ENCODE peak calls at places on chromosomes 6 and 20, in ten cellular contexts. S, A, R, X, K, I, Q, D, G and F are unnamed samples.

GRCh38 chr6:62371395-62371794 is 85.4 kb upstream of the KHDRBS2 start:
- DNase-seq in K (no peak), Q (no peak), I (no peak), S (no peak), A (no peak), R (no peak), X (no peak), G (no peak), D (no peak), F (no peak)

GRCh38 chr20:8375898-8376297 is 243.8 kb downstream of the PLCB1 start:
- DNase-seq in Q (no peak), R (no peak), D (no peak), G (no peak), S (no peak), K (peak), I (peak), X (no peak), A (no peak), F (no peak)

GRCh38 chr6:139533573-139534471 is 159.4 kb upstream of the CITED2 start:
- DNase-seq in X (no peak), G (no peak), D (no peak), K (no peak), S (no peak), A (no peak), R (peak), I (peak), Q (no peak), F (peak)

GRCh38 chr6:44789790-44790189 is 402.3 kb downstream of the CDC5L start:
- DNase-seq in Q (no peak), D (no peak), G (no peak), S (no peak), R (no peak), A (no peak), K (no peak), I (no peak), X (no peak), F (no peak)

GRCh38 chr6:132132911-132133639 is 181.9 kb upstream of the CCN2 start:
- DNase-seq in I (no peak), Q (no peak), K (no peak), A (no peak), S (no peak), R (no peak), D (no peak), X (no peak), G (peak), F (no peak)

GRCh38 chr6:122268394-122268793 is 131.1 kb upstream of the HSF2 start:
- DNase-seq in Q (no peak), G (no peak), K (no peak), A (no peak), S (no peak), D (no peak), R (no peak), X (no peak), I (peak), F (no peak)

GRCh38 chr20:50712771-50713676 is 18.4 kb upstream of the PARD6B start:
- DNase-seq in Q (no peak), X (no peak), R (no peak), S (no peak), A (no peak), G (no peak), I (no peak), K (no peak), D (no peak), F (no peak)

GRCh38 chr20:13610205-13610604 is 28.5 kb downstream of the TASP1 start:
- DNase-seq in D (no peak), G (no peak), Q (no peak), I (no peak), A (no peak), R (no peak), S (no peak), K (peak), X (peak), F (peak)

GRCh38 chr20:23187759-23188158 is 101.6 kb upstream of the CD93 start:
- DNase-seq in X (no peak), A (no peak), R (peak), G (no peak), K (no peak), D (no peak), Q (no peak), S (peak), I (no peak), F (peak)

GRCh38 chr6:31634131-31634530 is 13.6 kb downstream of the PRRC2A start:
- DNase-seq in D (no peak), I (no peak), G (no peak), S (no peak), X (no peak), K (no peak), R (no peak), Q (no peak), A (no peak), F (no peak)

GRCh38 chr20:41171736-41172295 is 34.5 kb downstream of the PLCG1 start:
- DNase-seq in A (no peak), Q (peak), S (peak), X (no peak), D (no peak), K (no peak), G (peak), R (peak), I (no peak), F (no peak)

GRCh38 chr6:13268914-13269532 is 59.3 kb downstream of the TBC1D7 start:
- DNase-seq in G (no peak), D (no peak), I (peak), S (no peak), X (no peak), K (no peak), A (no peak), Q (no peak), R (no peak), F (peak)

GRCh38 chr6:14129572-14129971 is 12.0 kb downstream of the CD83 start:
- DNase-seq in G (peak), A (peak), Q (peak), R (peak), D (peak), S (peak), I (peak), K (peak), X (peak), F (peak)

GRCh38 chr6:159908940-159909339 is 18.2 kb downstream of the MAS1 start:
- DNase-seq in I (no peak), X (no peak), K (no peak), D (no peak), G (no peak), Q (no peak), R (no peak), S (no peak), A (no peak), F (no peak)

GRCh38 chr6:139133272-139133671 is 1.6 kb upstream of the HECA start:
- DNase-seq in D (no peak), X (no peak), G (no peak), A (peak), R (peak), K (no peak), I (no peak), Q (no peak), S (peak), F (no peak)

GRCh38 chr6:30091577-30092381 is 16.2 kb upstream of the RNF39 start:
- DNase-seq in X (no peak), G (no peak), K (no peak), S (no peak), D (no peak), I (no peak), R (peak), Q (no peak), A (no peak), F (peak)

GRCh38 chr6:166772518-166772917 is 145.5 kb upstream of the RPS6KA2 start:
- DNase-seq in I (no peak), D (no peak), S (no peak), K (no peak), A (no peak), X (peak), Q (no peak), G (no peak), R (no peak), F (peak)

GRCh38 chr20:18879262-18879661 is 65.7 kb downstream of the SCP2D1 start:
- DNase-seq in Q (no peak), X (no peak), I (no peak), R (no peak), K (no peak), D (no peak), G (no peak), S (no peak), A (no peak), F (peak)

GRCh38 chr20:54014301-54014914 is 56.0 kb downstream of the BCAS1 start:
- DNase-seq in K (no peak), I (no peak), S (no peak), D (no peak), G (no peak), Q (no peak), X (no peak), A (no peak), R (no peak), F (no peak)

GRCh38 chr20:23350855-23351838 is 556 bp downstream of the NXT1 start:
- DNase-seq in D (peak), S (peak), X (peak), K (peak), Q (no peak), G (peak), A (no peak), I (no peak), R (peak), F (peak)

GRCh38 chr6:96939019-96939805 is 14.7 kb downstream of the KLHL32 start:
- DNase-seq in A (no peak), X (no peak), S (no peak), I (no peak), Q (no peak), R (no peak), D (no peak), G (peak), K (no peak), F (peak)

GRCh38 chr6:10567256-10568041 is 46.3 kb downstream of the GCNT2 start:
- DNase-seq in X (no peak), K (no peak), G (no peak), D (no peak), R (no peak), I (no peak), S (no peak), Q (no peak), A (no peak), F (peak)

GRCh38 chr20:49385471-49385870 is 97.0 kb downstream of the KCNB1 start:
- DNase-seq in I (no peak), S (no peak), G (no peak), K (peak), A (no peak), X (no peak), Q (no peak), D (no peak), R (no peak), F (peak)

GRCh38 chr20:61355585-61355984 is 103.5 kb downstream of the CDH4 start:
- DNase-seq in D (no peak), K (no peak), G (no peak), R (no peak), S (no peak), Q (no peak), A (no peak), I (no peak), X (no peak), F (no peak)

GRCh38 chr6:105522626-105523322 is 119.9 kb upstream of the PREP start:
- DNase-seq in R (no peak), K (no peak), I (no peak), Q (no peak), A (no peak), D (no peak), S (no peak), X (no peak), G (no peak), F (peak)

GRCh38 chr6:148746363-148747144 is at the start of gene UST:
- DNase-seq in A (peak), G (peak), Q (peak), R (peak), S (peak), K (peak), D (peak), I (peak), X (peak), F (peak)

GRCh38 chr6:150208606-150209352 is 65.9 kb downstream of the PPP1R14C start:
- DNase-seq in D (no peak), S (no peak), K (no peak), X (no peak), R (no peak), I (peak), A (no peak), G (no peak), Q (no peak), F (no peak)

GRCh38 chr6:2599817-2600216 is 150.9 kb downstream of the MYLK4 start:
- DNase-seq in K (no peak), A (no peak), Q (no peak), S (no peak), G (no peak), D (no peak), I (no peak), X (no peak), R (no peak), F (no peak)

GRCh38 chr6:2598867-2599266 is 151.9 kb downstream of the MYLK4 start:
- DNase-seq in R (no peak), K (no peak), S (no peak), X (no peak), G (no peak), I (no peak), A (no peak), Q (no peak), D (no peak), F (no peak)

GRCh38 chr6:2593167-2593566 is 157.6 kb downstream of the MYLK4 start:
- DNase-seq in G (no peak), S (no peak), X (no peak), R (no peak), I (no peak), K (no peak), D (no peak), A (no peak), Q (no peak), F (no peak)

GRCh38 chr6:2594868-2595267 is 155.9 kb downstream of the MYLK4 start:
- DNase-seq in G (no peak), A (no peak), Q (no peak), K (no peak), R (no peak), I (no peak), X (no peak), S (no peak), D (no peak), F (no peak)

DNA sequence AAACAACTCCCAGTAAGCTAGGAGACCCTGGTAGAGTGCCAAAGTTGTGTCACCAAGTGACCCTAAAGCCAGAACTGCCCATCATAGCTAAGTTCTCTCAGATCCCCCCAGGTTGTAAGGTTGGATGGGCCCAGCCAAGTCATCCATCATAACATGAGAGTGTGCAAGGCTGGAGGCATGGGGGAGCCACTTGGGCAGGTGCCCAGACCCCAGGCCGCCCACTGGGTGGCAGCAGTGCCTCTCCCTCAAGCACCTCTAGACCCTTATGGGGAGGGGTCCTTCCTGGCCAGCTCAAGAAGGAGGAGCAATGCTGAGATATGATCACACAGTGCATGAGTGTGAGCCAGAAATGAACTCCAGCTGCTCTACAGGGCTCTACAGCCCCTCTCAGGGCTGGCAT is 154.5 kb downstream of the MYLK4 start:
- DNase-seq in I (no peak), X (peak), D (no peak), G (no peak), A (no peak), S (no peak), Q (no peak), R (no peak), K (peak), F (no peak)
- TF ChIP-seq CTCF in I (no peak), X (peak), D (peak), G (no peak), A (no peak), S (no peak), Q (no peak), R (no peak), K (peak), F (peak)

DNA sequence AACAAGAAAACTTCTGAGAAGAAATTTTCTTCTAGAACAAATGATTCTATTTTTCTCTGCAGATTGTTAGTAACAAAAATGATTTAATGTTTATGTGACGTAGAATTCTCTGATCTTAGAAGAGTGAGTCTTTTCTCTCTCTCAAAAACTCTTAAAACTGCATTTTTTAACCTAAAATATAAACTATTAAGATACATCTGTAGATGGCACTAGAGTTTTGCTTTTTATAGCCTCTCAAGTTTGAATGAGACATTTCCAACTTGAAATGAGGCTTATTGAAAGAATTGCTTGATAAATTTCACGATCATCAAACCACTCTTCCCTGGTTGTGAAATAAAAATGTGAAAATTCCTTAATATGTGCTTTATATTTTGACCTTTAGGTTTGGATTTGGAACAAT is 53.8 kb downstream of the PHF3 start:
- DNase-seq in I (no peak), X (no peak), G (no peak), S (no peak), R (no peak), Q (no peak), D (no peak), A (no peak), K (no peak), F (no peak)
- TF ChIP-seq CTCF in I (no peak), X (no peak), G (peak), S (no peak), R (no peak), Q (no peak), D (no peak), A (no peak), K (no peak), F (no peak)

GRCh38 chr6:69867075-69867911 is 937 bp downstream of the COL19A1 start:
- DNase-seq in I (no peak), D (peak), X (peak), K (peak), Q (peak), S (peak), R (peak), G (no peak), A (peak), F (no peak)
- TF ChIP-seq CTCF in I (peak), D (peak), X (no peak), K (peak), Q (no peak), S (peak), R (no peak), G (peak), A (no peak), F (no peak)

GRCh38 chr6:168071620-168072019 is 7.4 kb downstream of the FRMD1 start:
- DNase-seq in Q (no peak), K (no peak), D (no peak), R (no peak), I (no peak), S (no peak), A (no peak), X (peak), G (no peak), F (no peak)
- TF ChIP-seq CTCF in Q (no peak), K (peak), D (no peak), R (no peak), I (peak), S (no peak), A (no peak), X (peak), G (no peak), F (no peak)

GRCh38 chr6:43009124-43009523 is 4.6 kb downstream of the MEA1 start:
- DNase-seq in R (no peak), Q (no peak), K (peak), A (no peak), I (no peak), G (peak), D (peak), S (no peak), X (peak), F (peak)

GRCh38 chr6:43013843-43014433 is at the start of the genes KLHDC3 and MEA1:
- DNase-seq in Q (peak), I (peak), R (peak), A (peak), D (peak), K (peak), S (peak), X (peak), G (peak), F (peak)

GRCh38 chr6:43012364-43012763 is 1.4 kb downstream of the MEA1 start:
- DNase-seq in R (no peak), A (no peak), X (no peak), S (no peak), G (no peak), Q (no peak), I (no peak), D (no peak), K (no peak), F (no peak)

GRCh38 chr6:43013020-43013842 is 515 bp downstream of the MEA1 start:
- DNase-seq in K (no peak), S (no peak), X (no peak), Q (no peak), G (peak), I (no peak), A (no peak), R (no peak), D (no peak), F (no peak)

GRCh38 chr6:43011207-43011606 is 2.5 kb downstream of the MEA1 start:
- DNase-seq in K (peak), A (no peak), D (no peak), G (no peak), R (no peak), I (no peak), S (no peak), X (no peak), Q (no peak), F (no peak)
- TF ChIP-seq CTCF in K (no peak), A (no peak), D (no peak), G (no peak), R (no peak), I (no peak), S (no peak), X (no peak), Q (no peak), F (no peak)

DNA sequence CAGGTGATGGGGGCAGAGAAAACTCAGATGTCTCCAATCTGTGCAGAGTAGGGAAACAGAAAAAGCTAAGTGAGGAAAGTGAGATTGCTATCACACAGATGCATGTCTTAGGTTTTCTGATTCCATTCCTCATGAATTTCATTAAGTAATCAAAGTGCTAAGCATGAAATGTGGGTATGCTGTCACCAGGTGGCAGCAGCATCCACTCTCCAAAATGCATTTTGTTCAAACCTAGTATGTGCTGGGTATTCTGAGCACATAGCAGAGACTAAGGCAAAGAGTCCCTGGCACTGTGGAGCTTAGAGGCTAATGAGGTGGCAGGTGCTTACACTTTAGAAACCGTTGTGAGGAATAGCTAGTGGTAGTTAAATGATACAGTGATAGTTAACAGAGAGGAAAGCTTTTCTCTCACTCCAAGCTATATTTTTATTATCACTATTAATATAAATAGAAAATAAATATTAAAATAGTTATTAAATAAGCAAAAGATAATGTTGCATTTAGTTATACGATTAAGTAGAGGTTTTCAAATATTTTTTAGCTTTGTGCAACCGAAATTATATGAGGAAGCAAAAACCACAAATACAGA is 179.5 kb downstream of the CDH26 start:
- DNase-seq in A (no peak), G (no peak), D (peak), X (peak), I (no peak), Q (no peak), S (no peak), K (peak), R (peak), F (peak)
- TF ChIP-seq CTCF in A (no peak), G (peak), D (peak), X (peak), I (peak), Q (peak), S (peak), K (peak), R (no peak), F (peak)

GRCh38 chr6:48894469-48894868 is 568.6 kb downstream of the MMUT start:
- DNase-seq in G (no peak), Q (no peak), I (no peak), S (no peak), K (no peak), R (no peak), A (no peak), D (no peak), X (no peak), F (no peak)
- TF ChIP-seq CTCF in G (no peak), Q (no peak), I (no peak), S (no peak), K (no peak), R (no peak), A (no peak), D (no peak), X (no peak), F (no peak)

DNA sequence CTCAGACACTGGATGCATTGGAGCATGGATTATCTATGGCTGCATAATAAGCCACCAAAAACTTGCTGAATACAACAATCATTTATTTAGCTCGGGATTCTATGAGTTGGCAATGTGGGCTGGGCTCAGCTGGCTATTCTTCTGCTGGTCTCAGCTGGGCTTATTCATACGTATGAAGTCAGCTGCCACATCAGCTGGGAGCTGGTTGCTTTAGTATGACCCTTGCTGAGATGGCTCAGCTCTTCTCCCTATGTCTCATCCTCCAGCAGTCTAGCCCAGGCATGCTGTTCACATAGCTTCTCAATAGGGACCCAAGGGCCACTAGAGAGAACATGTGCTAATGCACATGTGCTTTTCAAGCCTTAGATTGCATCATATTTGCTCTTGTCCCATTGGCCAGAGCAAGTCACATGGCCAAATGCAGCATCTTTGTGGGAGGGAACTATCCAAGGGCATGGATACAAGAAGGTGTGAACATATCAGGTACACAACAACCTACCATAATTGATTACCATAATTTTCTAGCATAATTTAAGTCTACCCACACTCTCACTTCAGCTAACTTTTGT is 444.6 kb downstream of the KIF16B start:
- DNase-seq in R (no peak), Q (no peak), S (no peak), G (no peak), X (no peak), A (no peak), I (no peak), K (no peak), D (no peak), F (no peak)
- TF ChIP-seq CTCF in R (no peak), Q (no peak), S (no peak), G (no peak), X (no peak), A (no peak), I (no peak), K (no peak), D (no peak), F (no peak)

GRCh38 chr20:3580412-3580811 is 82.8 kb downstream of the GFRA4 start:
- DNase-seq in X (peak), A (no peak), G (no peak), I (no peak), S (no peak), Q (no peak), D (no peak), R (no peak), K (peak), F (no peak)
- TF ChIP-seq CTCF in X (no peak), A (no peak), G (no peak), I (no peak), S (no peak), Q (no peak), D (no peak), R (no peak), K (peak), F (no peak)